ENCODE peak calls at places on chromosome 1, in six cellular contexts. K is stimulated activated CD4-positive, alpha-beta T cell treated with anti-CD3 and anti-CD28 coated beads, Interleukin-2, amount 100 ng/mL, for 24 hours; B is activated CD8-positive, alpha-beta memory T cell treated with anti-CD3 and anti-CD28 coated beads, Interleukin-2, amount 10 ng/mL, durations not matched to agents 7 days and 5 days; U is stimulated activated naive CD8-positive, alpha-beta T cell treated with anti-CD3 and anti-CD28 coated beads, Interleukin-15, Interleukin-2, amounts not matched to agents 100 U/mL and 50 U/mL, for 24 hours; Q is activated naive CD8-positive, alpha-beta T cell treated with anti-CD3 and anti-CD28 coated beads, Interleukin-2, amount 50 U/mL, for 24 hours; M is NCI-H1105. V is an unnamed sample.
A peak's percentile ranks its signal among the peaks of the same experiment; 100 is the strongest.

GRCh38 chr1:181102841-181103240 is 14.3 kb downstream of the IER5 start:
- DNase-seq in U (no peak), B (no peak), Q (no peak), K (no peak), M (no peak), V (no peak)

GRCh38 chr1:39490596-39491145 is 765 bp upstream of the BMP8A start:
- DNase-seq in K (peak; percentile 22), U (peak; percentile 20), M (peak; percentile 36), Q (no peak), B (no peak), V (no peak)

GRCh38 chr1:201077736-201078135 is 34.5 kb downstream of the CACNA1S start:
- DNase-seq in U (no peak), M (no peak), K (no peak), Q (no peak), B (no peak), V (no peak)

GRCh38 chr1:30407030-30407861 is 316.1 kb downstream of the MATN1 start:
- DNase-seq in B (peak; percentile 26), Q (no peak), U (no peak), K (no peak), M (no peak), V (peak; percentile 84)

GRCh38 chr1:89966666-89967065 is 28.2 kb upstream of the ZNF326 start:
- DNase-seq in M (no peak), U (no peak), K (no peak), B (no peak), Q (no peak), V (no peak)

GRCh38 chr1:206491592-206491991 is 15.7 kb upstream of the RASSF5 start:
- DNase-seq in K (no peak), B (no peak), M (no peak), U (no peak), Q (no peak), V (no peak)

GRCh38 chr1:145983206-145983675 is 13.1 kb downstream of the TXNIP start:
- DNase-seq in M (no peak), U (no peak), Q (no peak), K (no peak), B (no peak), V (no peak)

GRCh38 chr1:114320586-114320985 is 166.9 kb upstream of the SYT6 start:
- DNase-seq in U (no peak), M (no peak), K (no peak), Q (no peak), B (no peak), V (no peak)

GRCh38 chr1:181416268-181416855 is 67.0 kb upstream of the CACNA1E start:
- DNase-seq in B (no peak), Q (no peak), U (no peak), M (no peak), K (no peak), V (no peak)

GRCh38 chr1:116514708-116515525 is 55.9 kb downstream of the CD58 start:
- DNase-seq in Q (peak; percentile 70), M (no peak), K (peak; percentile 61), B (peak; percentile 86), U (peak; percentile 68), V (no peak)

GRCh38 chr1:22339237-22339636 is 112.4 kb upstream of the ZBTB40 start:
- DNase-seq in M (no peak), B (no peak), K (no peak), U (no peak), Q (no peak), V (no peak)

GRCh38 chr1:190579517-190580193 is 102.0 kb upstream of the BRINP3 start:
- DNase-seq in K (no peak), B (no peak), U (no peak), M (no peak), Q (no peak), V (no peak)

GRCh38 chr1:39960461-39960958 is 5.6 kb downstream of the MFSD2A start:
- DNase-seq in M (peak; percentile 99), B (no peak), K (no peak), Q (peak; percentile 36), U (peak; percentile 30), V (no peak)

GRCh38 chr1:204349602-204350001 is 10.1 kb downstream of the PLEKHA6 start:
- DNase-seq in Q (no peak), K (no peak), B (no peak), M (no peak), U (no peak), V (no peak)

GRCh38 chr1:23530750-23531651 is at the start of gene E2F2:
- DNase-seq in K (peak; percentile 82), Q (peak; percentile 82), B (peak; percentile 92), M (peak; percentile 90), U (peak; percentile 81), V (peak; percentile 97)

GRCh38 chr1:6775644-6776043 is 9.6 kb upstream of the CAMTA1 start:
- DNase-seq in Q (no peak), K (no peak), B (no peak), M (no peak), U (no peak), V (no peak)

GRCh38 chr1:1309525-1310385 is 1.4 kb downstream of the PUSL1 start:
- DNase-seq in U (no peak), K (no peak), Q (no peak), B (no peak), M (peak; percentile 20), V (no peak)

GRCh38 chr1:206551985-206552325 is 44.6 kb downstream of the RASSF5 start:
- DNase-seq in M (no peak), Q (peak; percentile 69), U (peak; percentile 70), K (peak; percentile 61), B (peak; percentile 93), V (no peak)

GRCh38 chr1:229620876-229621275 is 5.0 kb downstream of the TAF5L start:
- DNase-seq in K (no peak), B (no peak), U (no peak), M (no peak), Q (no peak), V (no peak)

GRCh38 chr1:44621841-44622286 is 52.4 kb downstream of the TMEM53 start:
- DNase-seq in U (no peak), M (no peak), Q (no peak), B (no peak), K (no peak), V (no peak)

GRCh38 chr1:193185861-193186714 is at the start of gene B3GALT2:
- DNase-seq in M (no peak), U (no peak), B (peak; percentile 51), Q (no peak), K (no peak), V (no peak)

GRCh38 chr1:32494196-32494595 is 29.3 kb downstream of the ZBTB8B start:
- DNase-seq in B (no peak), K (no peak), Q (no peak), M (no peak), U (no peak), V (no peak)

GRCh38 chr1:221695346-221695745 is 46.5 kb downstream of the DUSP10 start:
- DNase-seq in M (no peak), Q (no peak), U (no peak), B (no peak), K (no peak), V (no peak)

GRCh38 chr1:164982545-164982944 is 374.0 kb downstream of the LMX1A start:
- DNase-seq in K (no peak), B (no peak), Q (no peak), M (no peak), U (no peak), V (peak; percentile 34)

GRCh38 chr1:156711011-156711817 is 5.8 kb upstream of the CRABP2 start:
- DNase-seq in Q (no peak), M (no peak), B (no peak), K (no peak), U (no peak), V (no peak)

GRCh38 chr1:74733616-74734484 is 898 bp downstream of the TYW3 start:
- DNase-seq in U (peak; percentile 21), B (peak; percentile 61), M (peak; percentile 72), K (peak; percentile 14), Q (peak; percentile 34), V (no peak)

GRCh38 chr1:203534012-203534411 is 40.1 kb downstream of the OPTC start:
- DNase-seq in M (no peak), Q (no peak), U (no peak), K (no peak), B (no peak), V (no peak)

V was measured in esophagus muscularis mucosa.